ENCODE peak calls at places on chromosomes 6 and 20, in four cellular contexts. U, Z, V and I are unnamed samples.

GRCh38 chr6:16136536-16137450 is 7.9 kb downstream of the MYLIP start:
- DNase-seq in U (no peak), Z (peak; percentile 93), V (no peak), I (peak; percentile 42)

GRCh38 chr6:36350082-36350481 is 13.4 kb upstream of the BNIP5 start:
- DNase-seq in U (no peak), Z (peak; percentile 53), V (no peak), I (no peak)

GRCh38 chr6:88867841-88868558 is 95.4 kb downstream of the RNGTT start:
- DNase-seq in U (peak; percentile 13), Z (peak; percentile 72), V (no peak), I (peak; percentile 96)

GRCh38 chr6:118843685-118844390 is 50.1 kb upstream of the ASF1A start:
- DNase-seq in U (no peak), Z (peak; percentile 72), V (no peak), I (no peak)

GRCh38 chr6:101080597-101080996 is 199.5 kb upstream of the ASCC3 start:
- DNase-seq in U (peak; percentile 4), Z (peak; percentile 45), V (no peak), I (no peak)

GRCh38 chr6:35140991-35141720 is at the start of gene TCP11:
- DNase-seq in U (no peak), Z (no peak), V (peak; percentile 75), I (no peak)

GRCh38 chr20:14336667-14337066 is 745 bp downstream of the FLRT3 start:
- DNase-seq in U (peak; percentile 20), Z (peak; percentile 18), V (no peak), I (no peak)

GRCh38 chr20:51412991-51413471 is 129.5 kb downstream of the NFATC2 start:
- DNase-seq in U (no peak), Z (no peak), V (peak; percentile 42), I (no peak)

GRCh38 chr6:74871757-74872156 is 334.1 kb downstream of the COL12A1 start:
- DNase-seq in U (no peak), Z (peak; percentile 89), V (no peak), I (no peak)

GRCh38 chr6:135812085-135812526 is 39.4 kb upstream of the PDE7B start:
- DNase-seq in U (peak; percentile 2), Z (peak; percentile 71), V (no peak), I (no peak)

GRCh38 chr20:62027698-62028321 is 37.9 kb downstream of the TAF4 start:
- DNase-seq in U (no peak), Z (no peak), V (peak; percentile 47), I (no peak)

GRCh38 chr6:135722679-135723078 is 128.8 kb upstream of the PDE7B start:
- DNase-seq in U (peak; percentile 72), Z (peak; percentile 97), V (no peak), I (peak; percentile 99)

GRCh38 chr6:56211724-56212123 is 35.7 kb downstream of the COL21A1 start:
- DNase-seq in U (no peak), Z (no peak), V (no peak), I (no peak)

GRCh38 chr6:53124131-53124800 is 24.4 kb downstream of the GCM1 start:
- DNase-seq in U (no peak), Z (no peak), V (no peak), I (no peak)

GRCh38 chr20:6679086-6679485 is 88.4 kb upstream of the BMP2 start:
- DNase-seq in U (no peak), Z (no peak), V (no peak), I (no peak)

GRCh38 chr6:130906736-130907381 is 79.7 kb downstream of the SMLR1 start:
- DNase-seq in U (no peak), Z (peak; percentile 82), V (no peak), I (no peak)

GRCh38 chr6:12403946-12404647 is 113.9 kb downstream of the EDN1 start:
- DNase-seq in U (no peak), Z (no peak), V (no peak), I (no peak)

GRCh38 chr6:150072201-150072600 is 3.3 kb upstream of the ULBP3 start:
- DNase-seq in U (peak; percentile 87), Z (peak; percentile 54), V (peak; percentile 71), I (no peak)

GRCh38 chr6:77620290-77620882 is 32.5 kb upstream of the MEI4 start:
- DNase-seq in U (no peak), Z (no peak), V (no peak), I (no peak)

GRCh38 chr6:131451330-131452195 is 121.5 kb upstream of the ARG1 start:
- DNase-seq in U (no peak), Z (peak; percentile 5), V (no peak), I (no peak)

GRCh38 chr6:160921095-160921494 is 70.5 kb upstream of the MAP3K4 start:
- DNase-seq in U (no peak), Z (no peak), V (no peak), I (no peak)

GRCh38 chr6:163756079-163756478 is 341.6 kb downstream of the QKI start:
- DNase-seq in U (no peak), Z (no peak), V (no peak), I (no peak)

GRCh38 chr6:106913676-106914280 is 60.8 kb downstream of the CD24 start:
- DNase-seq in U (no peak), Z (no peak), V (no peak), I (no peak)

GRCh38 chr6:34587325-34587724 is 31.2 kb upstream of the SPDEF start:
- DNase-seq in U (no peak), Z (no peak), V (no peak), I (no peak)

GRCh38 chr20:38840053-38840893 is 34.8 kb downstream of the PPP1R16B start:
- DNase-seq in U (no peak), Z (no peak), V (no peak), I (no peak)

GRCh38 chr20:51540585-51540984 is 1.9 kb downstream of the NFATC2 start:
- DNase-seq in U (no peak), Z (no peak), V (no peak), I (no peak)

GRCh38 chr6:44659676-44660170 is 272.2 kb downstream of the CDC5L start:
- DNase-seq in U (no peak), Z (no peak), V (no peak), I (no peak)

GRCh38 chr6:168213121-168213524 is 106.5 kb downstream of the DACT2 start:
- DNase-seq in U (no peak), Z (no peak), V (no peak), I (no peak)

GRCh38 chr6:43950206-43950605 is 177.0 kb downstream of the MRPL14 start:
- DNase-seq in U (no peak), Z (no peak), V (no peak), I (no peak)

GRCh38 chr6:41426438-41426851 is 91.0 kb downstream of the NCR2 start:
- DNase-seq in U (no peak), Z (peak; percentile 12), V (no peak), I (no peak)

GRCh38 chr6:25675172-25675571 is 23.2 kb downstream of the SCGN start:
- DNase-seq in U (no peak), Z (no peak), V (no peak), I (no peak)

GRCh38 chr20:35009665-35010328 is 54.1 kb downstream of the MYH7B start:
- DNase-seq in U (no peak), Z (no peak), V (no peak), I (no peak)

GRCh38 chr20:5065489-5066383 is 54.0 kb downstream of the PCNA start:
- DNase-seq in U (peak; percentile 92), Z (peak; percentile 96), V (peak; percentile 72), I (peak; percentile 88)

GRCh38 chr6:13066820-13067219 is 261.5 kb downstream of the TBC1D7 start:
- DNase-seq in U (no peak), Z (no peak), V (no peak), I (no peak)

GRCh38 chr6:15417811-15418210 is 171.9 kb downstream of the JARID2 start:
- DNase-seq in U (no peak), Z (peak; percentile 88), V (no peak), I (no peak)

GRCh38 chr20:46070215-46070910 is 19.4 kb downstream of the NCOA5 start:
- DNase-seq in U (no peak), Z (peak; percentile 90), V (no peak), I (peak; percentile 50)

DNA sequence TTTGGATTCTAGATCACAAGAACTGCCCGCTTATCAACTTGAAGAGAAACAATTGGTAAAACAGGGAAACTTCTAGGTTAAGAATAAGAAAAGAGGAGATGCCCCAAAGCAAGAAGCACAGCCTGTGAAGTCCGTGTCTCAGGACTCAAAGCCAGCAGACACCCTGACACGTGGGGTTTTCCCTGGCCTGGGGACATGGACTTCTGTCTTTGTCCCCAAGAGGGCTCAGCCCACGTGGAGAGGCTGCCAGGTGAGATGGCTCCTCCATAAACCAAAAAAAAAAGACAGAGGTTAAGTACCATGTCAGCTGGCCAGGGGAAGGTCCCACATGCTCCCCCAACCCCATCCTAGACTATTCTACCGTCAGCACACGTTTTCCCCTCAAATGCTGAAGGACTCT is 9.9 kb downstream of the SERPINB6 start:
- DNase-seq in U (no peak), Z (no peak), V (no peak), I (no peak)
- TF ChIP-seq CTCF in U (no peak), Z (no peak), V (no peak), I (no peak)

DNA sequence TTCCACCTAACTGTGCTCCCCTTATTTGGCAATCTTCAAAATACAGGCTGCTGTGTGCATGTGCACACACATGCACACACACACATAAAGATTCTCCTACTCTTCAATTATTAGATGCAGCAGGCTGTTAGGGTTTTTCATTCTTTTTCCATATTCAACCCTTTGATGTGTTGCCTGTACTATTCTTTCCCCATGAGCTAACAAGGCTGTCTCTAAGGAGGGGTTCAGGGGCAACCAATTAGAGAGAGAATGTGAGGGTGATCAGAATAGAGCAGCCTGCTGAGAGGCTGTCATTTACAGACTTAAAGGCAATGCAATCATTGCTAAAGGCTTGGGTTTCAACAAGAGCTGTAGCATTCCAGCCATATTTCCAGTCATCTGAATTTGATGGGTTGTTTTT is 467.4 kb upstream of the ID4 start:
- DNase-seq in U (no peak), Z (peak; percentile 7), V (no peak), I (no peak)
- H3K4me3 ChIP-seq in U (no peak overlapping the region), Z (no peak overlapping the region), V (no peak overlapping the region), I (no peak overlapping the region)

GRCh38 chr20:33668791-33669155 is 2.0 kb downstream of the ACTL10 start:
- DNase-seq in U (no peak), Z (no peak), V (no peak), I (no peak)

GRCh38 chr20:33666293-33667244 is at the start of gene ACTL10:
- DNase-seq in U (no peak), Z (peak; percentile 95), V (peak; percentile 98), I (peak; percentile 85)

GRCh38 chr20:33667245-33668086 is 723 bp downstream of the ACTL10 start:
- DNase-seq in U (no peak), Z (peak; percentile 70), V (peak; percentile 91), I (no peak)

GRCh38 chr20:33669224-33669623 is 2.5 kb downstream of the ACTL10 start:
- DNase-seq in U (no peak), Z (no peak), V (no peak), I (no peak)

DNA sequence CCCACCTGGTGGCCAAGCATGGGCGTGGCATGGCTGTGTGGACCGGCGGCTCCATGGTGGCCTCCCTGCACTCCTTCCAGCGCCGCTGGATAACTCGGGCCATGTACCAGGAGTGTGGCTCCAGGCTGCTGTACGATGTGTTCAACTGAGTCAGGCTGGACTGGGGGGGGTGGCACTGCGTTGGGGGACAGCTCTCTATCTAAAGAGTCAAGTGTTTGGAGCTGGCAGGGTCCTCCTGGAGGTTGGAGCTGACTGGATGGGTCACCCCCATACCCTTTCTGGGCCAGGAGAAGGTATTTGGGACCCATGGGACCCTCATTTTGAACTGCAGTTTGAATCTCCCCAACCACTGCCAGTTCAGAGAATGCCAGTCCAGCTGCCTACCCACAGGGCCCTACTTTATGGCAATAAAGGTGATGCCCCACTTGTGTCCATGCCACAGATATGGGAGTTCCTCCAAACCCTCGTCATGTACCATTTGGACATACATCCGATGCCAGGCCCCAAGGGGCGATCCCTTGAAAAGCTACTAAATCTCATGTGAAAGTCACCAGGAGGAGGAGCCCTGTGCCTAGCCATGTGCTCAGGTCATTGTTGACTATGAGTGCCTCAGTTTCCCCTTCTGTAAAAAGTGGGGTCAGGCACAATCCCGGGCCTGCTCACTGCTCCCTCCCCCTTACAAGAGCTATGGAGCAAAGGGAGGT is 1.5 kb downstream of the ACTL10 start:
- DNase-seq in U (peak; percentile 60), Z (no peak), V (no peak), I (no peak)
- TF ChIP-seq CTCF in U (no peak), Z (no peak), V (peak; percentile 93), I (peak; percentile 79)

GRCh38 chr6:104525677-104526322 is 333.9 kb downstream of the HACE1 start:
- DNase-seq in U (peak; percentile 53), Z (peak; percentile 59), V (peak; percentile 76), I (peak; percentile 7)
- H3K4me3 ChIP-seq in U (peak overlapping the region; percentile 29), Z (peak overlapping the region; percentile 71), V (peak overlapping the region; percentile 31), I (no peak overlapping the region)